ENCODE peak calls at places on chromosome 17, in five cellular contexts. O is brain microvascular endothelial cell, G is tibial artery, M is AG04450, N is transverse colon. R is an unnamed sample. For H3K27me3, the result is how much of the 10 kb centered on the place peaks cover.

GRCh38 chr17:80926601-80927250 is 64.9 kb upstream of the CHMP6 start:
- DNase-seq in M (no peak), O (no peak), G (no peak), N (no peak), R (no peak)

GRCh38 chr17:63314766-63315165 is 131.3 kb downstream of the CYB561 start:
- DNase-seq in G (no peak), N (no peak), M (no peak), O (no peak), R (no peak)

GRCh38 chr17:78365561-78366108 is 5.8 kb upstream of the SOCS3 start:
- DNase-seq in M (no peak), O (no peak), N (no peak), G (no peak), R (no peak)

GRCh38 chr17:72935984-72936383 is 156.5 kb downstream of the SLC39A11 start:
- DNase-seq in M (no peak), O (no peak), N (no peak), G (no peak), R (no peak)

GRCh38 chr17:62802531-62803205 is 5.4 kb downstream of the MARCHF10 start:
- DNase-seq in O (no peak), G (no peak), M (no peak), N (no peak), R (no peak)

GRCh38 chr17:61409301-61410099 is 9.9 kb downstream of the TBX2 start:
- DNase-seq in N (peak), G (peak), M (no peak), O (no peak), R (no peak)

GRCh38 chr17:48003686-48004120 is 32.8 kb downstream of the CDK5RAP3 start:
- DNase-seq in G (no peak), M (no peak), N (no peak), O (no peak), R (no peak)

GRCh38 chr17:72477529-72477928 is 356.7 kb downstream of the SOX9 start:
- DNase-seq in N (peak), O (no peak), G (no peak), M (no peak), R (no peak)

GRCh38 chr17:42891539-42892152 is 9.0 kb upstream of the G6PC1 start:
- DNase-seq in N (peak), M (peak), O (peak), G (peak), R (no peak)

GRCh38 chr17:35022536-35023063 is 40.9 kb downstream of the RFFL start:
- DNase-seq in G (peak), N (peak), M (peak), O (peak), R (peak)

GRCh38 chr17:40303706-40304450 is 5.1 kb upstream of the RARA start:
- DNase-seq in N (peak), G (no peak), O (no peak), M (no peak), R (peak)

GRCh38 chr17:76462556-76463290 is 4.7 kb upstream of the AANAT start:
- DNase-seq in G (no peak), O (no peak), M (no peak), N (no peak), R (no peak)

GRCh38 chr17:6748617-6749016 is 7.2 kb upstream of the XAF1 start:
- DNase-seq in N (no peak), M (no peak), O (no peak), G (no peak), R (no peak)

GRCh38 chr17:19383681-19384470 is 3.1 kb downstream of the MFAP4 start:
- DNase-seq in G (peak), M (no peak), O (no peak), N (no peak), R (no peak)

GRCh38 chr17:76379275-76379641 is 5.2 kb upstream of the SPHK1 start:
- DNase-seq in N (no peak), G (no peak), M (no peak), O (no peak), R (no peak)

GRCh38 chr17:19753661-19754463 is 5.8 kb upstream of the ALDH3A1 start:
- DNase-seq in M (no peak), O (no peak), G (no peak), N (peak), R (no peak)

GRCh38 chr17:83109793-83110645 is 30.6 kb downstream of the METRNL start:
- DNase-seq in M (peak), O (peak), G (peak), N (peak), R (peak)

GRCh38 chr17:34823023-34823422 is 138.2 kb downstream of the CCT6B start:
- DNase-seq in G (no peak), N (no peak), O (no peak), M (no peak), R (no peak)

GRCh38 chr17:70521821-70522256 is 352.5 kb downstream of the KCNJ2 start:
- DNase-seq in G (peak), N (peak), O (peak), M (no peak), R (no peak)

GRCh38 chr17:1647802-1648581 is 1.7 kb downstream of the RILP start:
- DNase-seq in M (no peak), N (peak), G (peak), O (no peak), R (no peak)

GRCh38 chr17:27575912-27576252 is 55.1 kb upstream of the LGALS9 start:
- DNase-seq in O (no peak), G (no peak), N (no peak), M (no peak), R (no peak)

GRCh38 chr17:2842464-2842863 is 46.2 kb downstream of the RAP1GAP2 start:
- DNase-seq in M (no peak), O (no peak), N (no peak), G (no peak), R (no peak)

GRCh38 chr17:41553176-41553575 is 18.7 kb downstream of the KRT9 start:
- DNase-seq in M (no peak), N (no peak), O (no peak), G (no peak), R (no peak)

GRCh38 chr17:49260011-49260921 is 29.7 kb upstream of the PHOSPHO1 start:
- DNase-seq in M (peak), N (peak), G (peak), O (peak), R (peak)

GRCh38 chr17:78128616-78129384 is at the start of gene TMC6:
- DNase-seq in O (no peak), M (no peak), N (peak), G (no peak), R (no peak)

GRCh38 chr17:50904522-50905459 is 38.6 kb upstream of the TOB1 start:
- DNase-seq in M (no peak), O (no peak), G (peak), N (peak), R (no peak)

GRCh38 chr17:80605326-80606066 is 60.9 kb downstream of the RPTOR start:
- DNase-seq in M (no peak), N (no peak), G (no peak), O (peak), R (no peak)

DNA sequence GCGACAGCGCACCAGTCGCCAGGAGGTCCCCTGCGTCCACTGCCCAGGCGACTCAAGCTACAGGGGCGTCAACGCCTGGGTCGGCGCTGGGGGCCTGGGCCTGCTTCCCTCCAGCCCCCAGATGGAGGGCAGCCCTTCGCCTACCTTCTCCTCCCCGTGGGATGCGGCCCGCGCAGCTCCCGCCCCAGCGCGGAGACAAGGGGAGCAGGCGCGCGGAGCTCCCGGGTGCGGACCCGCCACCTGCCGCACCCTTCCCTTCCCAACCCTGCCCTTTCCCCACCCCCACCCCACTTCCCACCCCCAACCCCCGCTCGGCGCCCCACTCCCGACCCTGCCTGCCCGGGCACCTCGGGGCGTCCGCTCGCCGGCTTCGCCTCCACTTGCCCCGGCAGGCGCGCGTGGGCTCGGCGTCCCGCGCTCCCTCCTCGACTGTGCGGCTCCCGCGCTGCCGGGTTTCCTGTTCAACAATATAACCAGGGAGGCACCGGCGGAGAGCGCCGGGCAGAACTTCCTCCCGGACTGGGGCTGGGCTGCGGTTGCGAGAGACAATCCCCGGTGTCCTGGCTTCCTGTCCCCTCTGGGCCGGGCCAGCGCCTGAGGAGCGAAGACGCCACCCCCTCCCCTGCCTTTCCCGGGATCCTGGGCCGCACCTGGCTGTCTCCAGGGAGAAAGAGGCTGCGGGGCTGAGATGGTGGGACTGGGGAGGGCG is at the start of gene ARHGAP27:
- DNase-seq in N (peak), M (no peak), O (no peak), G (peak), R (no peak)
- H3K4me3 ChIP-seq in N (peak), M (peak), O (peak), G (peak), R (peak)

DNA sequence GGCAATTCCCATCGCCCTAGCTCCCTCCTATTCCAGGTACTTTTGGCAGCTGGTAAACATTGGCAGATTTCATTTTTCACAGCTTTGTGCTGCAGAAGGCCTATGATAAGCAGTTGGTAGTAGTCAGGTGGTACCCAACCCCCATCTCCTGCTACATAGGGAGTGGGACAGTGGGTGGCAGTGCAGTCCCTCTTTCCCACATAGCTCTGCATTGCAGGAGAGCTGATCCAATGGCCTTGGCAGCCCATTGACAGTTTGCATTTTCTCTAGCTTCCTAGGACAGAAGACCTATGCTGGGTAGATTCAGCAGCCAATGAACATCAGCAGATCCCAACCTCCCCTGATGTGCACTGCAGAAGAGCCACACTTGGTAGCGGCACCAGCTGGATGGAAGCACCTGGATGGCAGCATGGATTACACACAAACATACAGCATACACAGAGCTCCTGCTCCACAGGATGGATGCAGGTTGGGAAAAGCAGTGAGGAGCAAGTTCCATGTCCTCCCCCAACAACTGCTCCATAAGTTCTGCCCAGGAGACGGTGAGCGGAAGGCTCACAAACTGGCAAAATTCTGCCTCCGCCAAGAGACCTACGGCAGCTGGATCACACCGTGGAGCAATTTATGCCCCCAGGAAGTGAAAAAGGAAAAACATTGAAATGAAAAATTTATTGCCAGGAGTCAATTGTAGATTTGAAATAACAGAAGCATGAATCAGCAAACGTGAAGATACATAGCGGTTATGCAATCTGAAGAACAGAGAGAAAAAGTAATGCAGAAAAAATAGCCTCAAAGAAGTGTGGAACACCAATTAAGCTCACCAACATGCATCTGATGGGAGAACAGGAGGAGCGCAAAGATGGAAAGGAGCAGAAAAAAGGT is 95.7 kb downstream of the CACNG1 start:
- DNase-seq in O (no peak), G (no peak), N (no peak), M (no peak), R (no peak)
- TF ChIP-seq CTCF in O (peak), G (no peak), N (no peak), M (no peak), R (no peak)

GRCh38 chr17:31480904-31481782 is 89.7 kb downstream of the RAB11FIP4 start:
- DNase-seq in N (no peak), G (no peak), O (no peak), M (no peak), R (no peak)
- H3K27me3 ChIP-seq in N (under half), G (under half), O (under half), M (half or more), R (under half)

GRCh38 chr17:9239260-9239820 is 218.0 kb downstream of the NTN1 start:
- DNase-seq in N (peak), M (no peak), G (no peak), O (no peak), R (no peak)
- H3K4me3 ChIP-seq in N (peak), M (peak), G (peak), O (peak), R (peak)